ENCODE peak calls at places on chromosome 16, in seven cellular contexts. Y, D, N, B, G, S and P are unnamed samples.

GRCh38 chr16:17431904-17432625 is 38.7 kb downstream of the XYLT1 start:
- DNase-seq in Y (no peak), D (no peak), N (no peak), B (no peak), G (no peak), S (no peak), P (no peak)

GRCh38 chr16:74290356-74290755 is 6.3 kb upstream of the PSMD7 start:
- DNase-seq in Y (no peak), D (no peak), N (no peak), B (no peak), G (no peak), S (no peak), P (no peak)

GRCh38 chr16:78284957-78285434 is 185.5 kb downstream of the WWOX start:
- DNase-seq in Y (no peak), D (no peak), N (no peak), B (no peak), G (no peak), S (no peak), P (no peak)

GRCh38 chr16:53071748-53072301 is 17.0 kb downstream of the CHD9 start:
- DNase-seq in Y (peak; percentile 51), D (no peak), N (no peak), B (peak; percentile 93), G (no peak), S (no peak), P (peak; percentile 91)

GRCh38 chr16:12667909-12668308 is 135.8 kb downstream of the CPPED1 start:
- DNase-seq in Y (no peak), D (no peak), N (no peak), B (no peak), G (no peak), S (no peak), P (no peak)

GRCh38 chr16:12002447-12003006 is 26.0 kb downstream of the SNX29 start:
- DNase-seq in Y (no peak), D (no peak), N (no peak), B (peak; percentile 23), G (no peak), S (no peak), P (peak; percentile 56)

GRCh38 chr16:75345711-75346110 is 87.6 kb downstream of the CFDP1 start:
- DNase-seq in Y (no peak), D (no peak), N (no peak), B (no peak), G (no peak), S (no peak), P (no peak)

GRCh38 chr16:9345046-9345445 is 253.6 kb downstream of the HAPSTR1 start:
- DNase-seq in Y (no peak), D (no peak), N (no peak), B (no peak), G (no peak), S (no peak), P (no peak)

GRCh38 chr16:14011006-14011405 is 60.1 kb upstream of the MRTFB start:
- DNase-seq in Y (no peak), D (no peak), N (no peak), B (no peak), G (no peak), S (no peak), P (no peak)

GRCh38 chr16:10738231-10739077 is 5.2 kb upstream of the NUBP1 start:
- DNase-seq in Y (peak; percentile 34), D (peak; percentile 79), N (peak; percentile 15), B (peak; percentile 85), G (peak; percentile 35), S (peak; percentile 87), P (no peak)

GRCh38 chr16:65415460-65415859 is 293.6 kb upstream of the CDH11 start:
- DNase-seq in Y (no peak), D (no peak), N (no peak), B (no peak), G (no peak), S (no peak), P (no peak)

GRCh38 chr16:80525420-80525819 is 15.4 kb upstream of the DYNLRB2 start:
- DNase-seq in Y (no peak), D (no peak), N (no peak), B (no peak), G (no peak), S (no peak), P (no peak)

GRCh38 chr16:79792952-79793351 is 192.4 kb upstream of the MAF start:
- DNase-seq in Y (peak; percentile 21), D (no peak), N (no peak), B (no peak), G (no peak), S (no peak), P (no peak)

GRCh38 chr16:2154533-2155090 is 970 bp upstream of the TRAF7 start:
- DNase-seq in Y (no peak), D (no peak), N (peak; percentile 1), B (no peak), G (no peak), S (no peak), P (no peak)

GRCh38 chr16:11168386-11169065 is 87.5 kb downstream of the SOCS1 start:
- DNase-seq in Y (no peak), D (no peak), N (no peak), B (peak; percentile 37), G (no peak), S (no peak), P (no peak)

GRCh38 chr16:720507-720989 is 398 bp upstream of the ANTKMT start:
- DNase-seq in Y (peak; percentile 46), D (no peak), N (peak; percentile 73), B (peak; percentile 66), G (peak; percentile 61), S (no peak), P (peak; percentile 81)

GRCh38 chr16:73365010-73365409 is 317.1 kb upstream of the ZFHX3 start:
- DNase-seq in Y (peak; percentile 11), D (no peak), N (no peak), B (peak; percentile 11), G (no peak), S (no peak), P (peak; percentile 17)

GRCh38 chr16:67415872-67416793 is at the start of gene ZDHHC1:
- DNase-seq in Y (peak; percentile 76), D (no peak), N (peak; percentile 86), B (peak; percentile 68), G (no peak), S (no peak), P (peak; percentile 72)

GRCh38 chr16:27264151-27264550 is 4.4 kb downstream of the NSMCE1 start:
- DNase-seq in Y (no peak), D (no peak), N (no peak), B (no peak), G (no peak), S (no peak), P (no peak)

GRCh38 chr16:21159281-21159951 is 942 bp downstream of the LDAF1 start:
- DNase-seq in Y (peak; percentile 63), D (peak; percentile 10), N (peak; percentile 89), B (peak; percentile 38), G (peak; percentile 11), S (no peak), P (no peak)

GRCh38 chr16:56520251-56520577 is 390 bp upstream of the BBS2 start:
- DNase-seq in Y (no peak), D (no peak), N (no peak), B (no peak), G (no peak), S (no peak), P (no peak)

GRCh38 chr16:56518435-56518834 is 1.4 kb downstream of the BBS2 start:
- DNase-seq in Y (no peak), D (no peak), N (no peak), B (no peak), G (no peak), S (no peak), P (peak; percentile 37)

GRCh38 chr16:56515665-56516064 is 4.2 kb downstream of the BBS2 start:
- DNase-seq in Y (no peak), D (no peak), N (no peak), B (no peak), G (no peak), S (no peak), P (no peak)

GRCh38 chr16:56517206-56517605 is 2.6 kb downstream of the BBS2 start:
- DNase-seq in Y (no peak), D (no peak), N (no peak), B (no peak), G (no peak), S (no peak), P (no peak)

GRCh38 chr16:56519459-56520250 is at the start of gene BBS2:
- DNase-seq in Y (peak; percentile 94), D (peak; percentile 79), N (peak; percentile 90), B (peak; percentile 90), G (peak; percentile 89), S (peak; percentile 84), P (peak; percentile 89)
- TF ChIP-seq CTCF in Y (no peak), D (no peak), N (no peak), B (no peak), G (no peak), S (peak; percentile 19), P (no peak)

DNA sequence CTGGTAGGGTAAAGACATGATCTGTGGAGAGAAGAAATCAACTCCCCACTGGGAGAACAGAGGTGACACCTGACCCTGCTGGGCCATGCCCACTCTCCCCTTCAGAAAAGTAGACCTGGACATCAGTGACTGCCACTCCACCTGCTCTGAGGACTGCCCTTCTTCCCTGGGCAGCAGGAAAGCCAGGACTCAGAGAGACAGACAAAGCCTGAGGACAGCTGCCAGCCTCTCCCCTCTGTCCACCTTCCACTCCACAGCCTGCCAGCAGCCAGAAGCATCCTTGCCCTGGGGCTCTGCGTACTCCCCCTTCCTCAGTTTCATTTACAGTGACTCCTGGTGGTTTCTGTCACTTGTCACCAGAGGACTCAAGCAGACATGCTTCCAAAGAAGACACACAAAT is 24.5 kb downstream of the ZDHHC7 start:
- DNase-seq in Y (no peak), D (no peak), N (no peak), B (no peak), G (no peak), S (no peak), P (no peak)
- H3K27ac ChIP-seq in Y (no peak overlapping the region), D (peak overlapping the region; percentile 82), N (no peak overlapping the region), B (no peak overlapping the region), G (no peak overlapping the region), S (no peak overlapping the region), P (no peak overlapping the region)

GRCh38 chr16:88629835-88630234 is 8.5 kb upstream of the IL17C start:
- DNase-seq in Y (no peak), D (no peak), N (no peak), B (no peak), G (no peak), S (no peak), P (no peak)
- H3K4me3 ChIP-seq in Y (no peak overlapping the region), D (no peak overlapping the region), N (no peak overlapping the region), B (no peak overlapping the region), G (no peak overlapping the region), S (no peak overlapping the region), P (no peak overlapping the region)

DNA sequence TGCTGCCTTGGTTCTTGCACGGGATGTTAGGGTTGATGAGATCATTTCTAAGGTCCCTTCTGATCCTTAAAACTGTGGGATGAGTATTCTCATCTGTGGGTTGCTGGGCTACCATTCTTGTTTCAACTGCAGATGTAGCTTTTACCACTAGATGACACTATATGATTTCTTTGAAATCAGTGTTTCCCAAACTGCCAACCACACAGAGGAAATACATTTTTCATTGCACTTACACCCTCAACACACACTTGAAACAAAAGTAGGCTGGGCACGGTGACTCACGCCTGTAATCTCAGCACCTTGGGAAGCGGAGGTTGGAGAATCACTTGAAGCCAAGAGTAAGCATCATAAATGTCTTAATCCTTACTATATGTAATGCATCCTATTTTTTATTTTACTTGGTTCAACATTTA is 15.3 kb downstream of the LCMT1 start:
- DNase-seq in Y (peak; percentile 76), D (no peak), N (no peak), B (no peak), G (peak; percentile 15), S (peak; percentile 63), P (peak; percentile 58)
- TF ChIP-seq CTCF in Y (peak; percentile 87), D (no peak), N (peak; percentile 39), B (peak; percentile 32), G (peak; percentile 78), S (peak; percentile 35), P (peak; percentile 68)